ENCODE peak calls at places on chromosomes 1 and 21, in nine cellular contexts. B is right lobe of liver; P is A549; N is neural crest cell; F is WTC11; K is CD8-positive, alpha-beta T cell; J is GM20000; R is MM.1S; M is transverse colon. C is an unnamed sample.

GRCh38 chr1:244302889-244303609 is 148.7 kb downstream of the ADSS2 start:
- DNase-seq in B (no peak), P (peak), N (no peak), J (no peak), R (no peak), K (no peak), M (peak), F (no peak), C (peak)

GRCh38 chr1:52127181-52128175 is 14.4 kb upstream of the ZFYVE9 start:
- DNase-seq in R (peak), F (no peak), M (peak), P (peak), N (peak), B (peak), J (peak), K (no peak), C (peak)

GRCh38 chr1:19067187-19067911 is 110.9 kb upstream of the IFFO2 start:
- DNase-seq in M (peak), B (peak), J (no peak), N (peak), P (peak), F (no peak), K (no peak), R (no peak), C (no peak)

GRCh38 chr1:180028864-180029263 is 74.3 kb downstream of the CEP350 start:
- DNase-seq in N (no peak), J (no peak), R (peak), K (no peak), F (no peak), B (no peak), P (no peak), M (no peak), C (no peak)

GRCh38 chr1:153307221-153307600 is 5.5 kb downstream of the PGLYRP3 start:
- DNase-seq in N (no peak), M (no peak), P (no peak), B (no peak), R (no peak), F (no peak), J (no peak), K (no peak), C (no peak)

GRCh38 chr1:77473690-77474089 is 191.9 kb downstream of the AK5 start:
- DNase-seq in F (no peak), J (no peak), N (no peak), P (peak), B (no peak), M (no peak), K (no peak), R (no peak), C (peak)

GRCh38 chr1:46301406-46302090 is 1.9 kb downstream of the LRRC41 start:
- DNase-seq in F (peak), R (no peak), N (peak), M (no peak), J (peak), P (peak), B (no peak), K (no peak), C (peak)

GRCh38 chr1:40078512-40079333 is 18.3 kb downstream of the PPT1 start:
- DNase-seq in P (peak), M (peak), J (peak), N (peak), B (no peak), R (peak), F (peak), K (no peak), C (peak)

GRCh38 chr1:37995773-37996379 is 6.1 kb upstream of the SF3A3 start:
- DNase-seq in F (peak), J (peak), N (no peak), K (no peak), P (no peak), B (no peak), M (peak), R (peak), C (peak)

GRCh38 chr1:162070094-162070748 is 730 bp downstream of the NOS1AP start:
- DNase-seq in J (no peak), K (no peak), R (peak), N (no peak), M (peak), P (no peak), B (peak), F (peak), C (no peak)

GRCh38 chr1:201745023-201745422 is 83.9 kb upstream of the IPO9 start:
- DNase-seq in N (no peak), R (no peak), P (no peak), F (no peak), M (no peak), B (no peak), K (no peak), J (no peak), C (peak)

GRCh38 chr1:12244078-12244477 is 14.2 kb downstream of the VPS13D start:
- DNase-seq in J (peak), R (no peak), K (no peak), B (no peak), M (no peak), P (peak), F (peak), N (no peak), C (peak)

GRCh38 chr1:193036337-193037047 is 22.7 kb downstream of the UCHL5 start:
- DNase-seq in K (no peak), B (no peak), N (no peak), J (no peak), F (no peak), P (no peak), M (no peak), R (no peak), C (no peak)

GRCh38 chr1:159554681-159555080 is 18.9 kb upstream of the OR10J5 start:
- DNase-seq in K (no peak), P (no peak), N (no peak), B (no peak), F (no peak), R (no peak), J (no peak), M (no peak), C (peak)

GRCh38 chr1:116508090-116508983 is 62.5 kb downstream of the CD58 start:
- DNase-seq in R (peak), J (no peak), P (peak), M (no peak), B (no peak), F (no peak), N (no peak), K (no peak), C (no peak)

GRCh38 chr21:32918467-32919140 is 107.1 kb upstream of the OLIG2 start:
- DNase-seq in P (no peak), R (no peak), N (no peak), B (no peak), J (no peak), M (no peak), F (no peak), K (no peak), C (no peak)

GRCh38 chr1:145985502-145986439 is 10.6 kb downstream of the TXNIP start:
- DNase-seq in K (no peak), N (no peak), M (no peak), J (no peak), P (peak), F (no peak), B (no peak), R (no peak), C (peak)

GRCh38 chr1:169694304-169694703 is 17.1 kb downstream of the SELL start:
- DNase-seq in R (peak), M (no peak), F (no peak), K (no peak), N (no peak), B (no peak), J (no peak), P (no peak), C (no peak)
- TF ChIP-seq CTCF in R (peak), M (no peak), F (no peak), K (peak), N (no peak), B (no peak), J (no peak), P (no peak), C (no peak)

GRCh38 chr1:50620680-50621329 is 197.6 kb upstream of the DMRTA2 start:
- DNase-seq in R (peak), B (no peak), K (no peak), M (peak), J (no peak), N (no peak), P (peak), F (peak), C (peak)
- TF ChIP-seq CTCF in R (peak), B (peak), K (no peak), M (peak), J (no peak), N (peak), P (no peak), F (no peak), C (peak)

DNA sequence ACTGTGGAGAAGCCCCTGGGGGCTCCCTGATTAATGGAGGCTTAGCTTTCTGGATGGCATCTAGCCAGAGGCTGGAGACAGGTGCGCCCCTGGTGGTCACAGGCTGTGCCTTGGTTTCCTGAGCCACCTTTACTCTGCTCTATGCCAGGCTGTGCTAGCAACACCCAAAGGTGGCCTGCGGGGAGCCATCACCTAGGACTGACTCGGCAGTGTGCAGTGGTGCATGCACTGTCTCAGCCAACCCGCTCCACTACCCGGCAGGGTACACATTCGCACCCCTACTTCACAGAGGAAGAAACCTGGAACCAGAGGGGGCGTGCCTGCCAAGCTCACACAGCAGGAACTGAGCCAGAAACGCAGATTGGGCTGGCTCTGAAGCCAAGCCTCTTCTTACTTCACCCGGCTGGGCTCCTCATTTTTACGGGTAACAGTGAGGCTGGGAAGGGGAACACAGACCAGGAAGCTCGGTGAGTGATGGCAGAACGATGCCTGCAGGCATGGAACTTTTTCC is 24.8 kb downstream of the PCSK9 start:
- DNase-seq in K (no peak), B (peak), N (no peak), J (peak), R (peak), F (no peak), M (no peak), P (no peak), C (no peak)
- TF ChIP-seq CTCF in K (no peak), B (no peak), N (peak), J (peak), R (peak), F (no peak), M (no peak), P (no peak), C (no peak)

GRCh38 chr1:154962795-154963330 is 1.3 kb upstream of the PYGO2 start:
- DNase-seq in P (no peak), M (no peak), B (peak), K (no peak), J (no peak), R (no peak), F (no peak), N (no peak), C (no peak)

GRCh38 chr1:154960446-154961136 is 991 bp downstream of the PYGO2 start:
- DNase-seq in P (no peak), B (no peak), N (no peak), K (no peak), R (peak), F (no peak), J (peak), M (no peak), C (no peak)

GRCh38 chr1:154962238-154962678 is 676 bp upstream of the PYGO2 start:
- DNase-seq in N (no peak), F (no peak), K (no peak), R (peak), M (peak), B (peak), J (peak), P (peak), C (no peak)

GRCh38 chr1:154961207-154961496 is 430 bp downstream of the PYGO2 start:
- DNase-seq in P (no peak), R (no peak), M (no peak), N (no peak), B (no peak), J (no peak), K (no peak), F (no peak), C (no peak)

GRCh38 chr1:154961497-154962237 is at the start of gene PYGO2:
- DNase-seq in N (peak), R (peak), M (peak), J (peak), K (peak), B (peak), F (peak), P (peak), C (peak)
- TF ChIP-seq CTCF in N (peak), R (peak), M (peak), J (peak), K (peak), B (peak), F (no peak), P (peak), C (no peak)

GRCh38 chr1:210416049-210416448 is 87.3 kb downstream of the HHAT start:
- DNase-seq in J (no peak), P (no peak), R (no peak), M (no peak), K (no peak), N (no peak), F (no peak), B (no peak), C (no peak)
- TF ChIP-seq CTCF in J (no peak), P (no peak), R (no peak), M (no peak), K (no peak), N (no peak), F (no peak), B (no peak), C (no peak)

C was measured in fibroblast of mammary gland.